ENCODE peak calls at places on chromosome 9, in nine cellular contexts. S is WTC11; O is KBM-7; V is gastrocnemius medialis; F is activated CD8-positive, alpha-beta T cell treated with anti-CD3 and anti-CD28 coated beads, Interleukin-2, amount 10 ng/mL, durations not matched to agents 7 days and 5 days; R is heart right ventricle; Z is stimulated activated CD4-positive, alpha-beta T cell treated with anti-CD3 and anti-CD28 coated beads, Interleukin-12 subunit alpha, Interleukin-12 subunit beta, amount 100 ng/mL, for 4 hours; Y is Right ventricle myocardium superior; G is HuH-7. M is an unnamed sample.

GRCh38 chr9:79559501-79560181 is 12.1 kb upstream of the TLE4 start:
- DNase-seq in Y (no peak), F (no peak), G (no peak), S (no peak), O (no peak), Z (no peak), V (no peak), R (no peak), M (no peak)

GRCh38 chr9:124079176-124079925 is 67.8 kb downstream of the LHX2 start:
- DNase-seq in R (no peak), S (no peak), G (no peak), F (no peak), O (no peak), Z (no peak), V (peak), Y (peak), M (peak)

GRCh38 chr9:116020801-116021200 is 132.8 kb upstream of the PAPPA start:
- DNase-seq in S (no peak), Y (no peak), F (no peak), V (no peak), R (no peak), O (no peak), G (no peak), Z (no peak), M (peak)

GRCh38 chr9:136120119-136120393 is 1.4 kb upstream of the TMEM250 start:
- DNase-seq in G (no peak), F (no peak), O (no peak), R (no peak), V (no peak), Z (no peak), Y (no peak), S (no peak), M (no peak)

GRCh38 chr9:99115947-99116543 is 11.1 kb downstream of the TGFBR1 start:
- DNase-seq in Z (no peak), O (no peak), Y (no peak), G (no peak), F (no peak), S (no peak), R (no peak), V (no peak), M (peak)

GRCh38 chr9:89408628-89409101 is 89.2 kb downstream of the SEMA4D start:
- DNase-seq in R (no peak), G (no peak), F (peak), Y (no peak), Z (peak), O (peak), S (no peak), V (no peak), M (no peak)

GRCh38 chr9:87554177-87554940 is 56.7 kb downstream of the DAPK1 start:
- DNase-seq in Z (no peak), O (peak), V (no peak), S (no peak), R (no peak), F (no peak), Y (no peak), G (no peak), M (no peak)

GRCh38 chr9:75086443-75087278 is 1.3 kb downstream of the NMRK1 start:
- DNase-seq in S (peak), V (no peak), O (no peak), R (no peak), F (no peak), Z (no peak), G (no peak), Y (peak), M (no peak)

GRCh38 chr9:116365056-116365471 is 211.5 kb downstream of the PAPPA start:
- DNase-seq in G (no peak), Y (peak), F (no peak), V (peak), R (peak), O (no peak), Z (no peak), S (no peak), M (peak)

GRCh38 chr9:130467371-130467770 is 22.6 kb downstream of the ASS1 start:
- DNase-seq in Y (no peak), Z (no peak), S (no peak), R (no peak), O (no peak), G (no peak), F (no peak), V (no peak), M (no peak)

GRCh38 chr9:21741151-21741550 is 61.3 kb upstream of the MTAP start:
- DNase-seq in S (no peak), O (no peak), F (no peak), Y (no peak), G (no peak), Z (no peak), V (no peak), R (no peak), M (peak)

GRCh38 chr9:35774907-35775635 is 16.3 kb upstream of the NPR2 start:
- DNase-seq in F (no peak), Y (no peak), G (no peak), R (no peak), Z (no peak), V (no peak), O (peak), S (peak), M (no peak)

GRCh38 chr9:89405832-89406231 is 87.5 kb downstream of the SECISBP2 start:
- DNase-seq in S (no peak), Y (peak), R (peak), G (no peak), Z (no peak), O (peak), V (no peak), F (no peak), M (no peak)

GRCh38 chr9:69200071-69200470 is 26.0 kb downstream of the TJP2 start:
- DNase-seq in F (no peak), G (no peak), Z (no peak), O (no peak), S (peak), V (no peak), R (no peak), Y (no peak), M (no peak)

GRCh38 chr9:37412431-37413151 is 9.9 kb upstream of the GRHPR start:
- DNase-seq in R (no peak), Y (no peak), V (no peak), F (no peak), O (no peak), G (no peak), Z (no peak), S (no peak), M (peak)

GRCh38 chr9:93154293-93154903 is 20.3 kb upstream of the NINJ1 start:
- DNase-seq in Z (no peak), Y (no peak), F (peak), G (peak), V (no peak), S (peak), R (no peak), O (peak), M (no peak)

GRCh38 chr9:121700165-121700830 is 48.9 kb downstream of the DAB2IP start:
- DNase-seq in G (no peak), F (peak), Z (no peak), O (no peak), R (peak), Y (peak), V (peak), S (peak), M (peak)

GRCh38 chr9:108980893-108981292 is 32.4 kb downstream of the CTNNAL1 start:
- DNase-seq in S (no peak), R (no peak), Z (no peak), F (no peak), G (no peak), Y (no peak), V (no peak), O (no peak), M (no peak)

GRCh38 chr9:84061613-84062205 is 81.1 kb downstream of the RMI1 start:
- DNase-seq in G (no peak), F (no peak), V (no peak), R (no peak), O (no peak), S (no peak), Y (no peak), Z (no peak), M (no peak)

GRCh38 chr9:13690595-13690994 is 411.1 kb upstream of the MPDZ start:
- DNase-seq in V (no peak), Y (no peak), O (no peak), F (no peak), S (no peak), Z (no peak), G (no peak), R (no peak), M (no peak)

GRCh38 chr9:108108802-108109448 is 619.4 kb upstream of the KLF4 start:
- DNase-seq in Z (no peak), O (no peak), Y (no peak), V (no peak), F (no peak), R (no peak), S (no peak), G (no peak), M (peak)

GRCh38 chr9:86990276-86990675 is 43.0 kb upstream of the GAS1 start:
- DNase-seq in V (no peak), R (no peak), F (no peak), S (no peak), Z (no peak), O (no peak), Y (no peak), G (no peak), M (no peak)

GRCh38 chr9:111661802-111662491 is 542 bp downstream of the GNG10 start:
- DNase-seq in F (peak), G (peak), O (no peak), Y (peak), S (peak), V (no peak), Z (peak), R (peak), M (peak)

GRCh38 chr9:96331236-96331947 is 29.4 kb upstream of the HSD17B3 start:
- DNase-seq in Z (no peak), R (no peak), G (no peak), V (no peak), Y (no peak), O (no peak), F (no peak), S (no peak), M (peak)

GRCh38 chr9:91166796-91167366 is 194.8 kb downstream of the AUH start:
- DNase-seq in R (no peak), Z (no peak), V (no peak), Y (no peak), G (no peak), S (no peak), O (no peak), F (no peak), M (no peak)

GRCh38 chr9:15268796-15269195 is 38.2 kb downstream of the TTC39B start:
- DNase-seq in R (no peak), S (no peak), O (no peak), Y (no peak), F (no peak), G (no peak), Z (no peak), V (no peak), M (no peak)

GRCh38 chr9:7592321-7593319 is 207.0 kb downstream of the DMAC1 start:
- DNase-seq in G (no peak), O (no peak), R (no peak), V (no peak), F (no peak), Z (no peak), S (no peak), Y (no peak), M (no peak)

GRCh38 chr9:124032247-124032646 is 20.7 kb downstream of the LHX2 start:
- DNase-seq in Y (no peak), G (no peak), F (no peak), S (peak), O (no peak), V (no peak), R (no peak), Z (no peak), M (no peak)

GRCh38 chr9:21995652-21996275 is 1.2 kb downstream of the CDKN2B-AS1 start:
- DNase-seq in Y (peak), R (peak), F (peak), G (no peak), Z (no peak), O (peak), V (no peak), S (peak), M (peak)

GRCh38 chr9:126534431-126535186 is 79.1 kb upstream of the LMX1B start:
- DNase-seq in Z (no peak), G (no peak), S (peak), V (no peak), O (no peak), F (no peak), R (no peak), Y (no peak), M (no peak)

GRCh38 chr9:136582977-136583735 is 37.3 kb upstream of the NOTCH1 start:
- DNase-seq in Y (peak), G (no peak), O (no peak), R (peak), S (no peak), F (no peak), V (no peak), Z (no peak), M (no peak)

GRCh38 chr9:2479056-2479565 is 142.5 kb upstream of the VLDLR start:
- DNase-seq in G (no peak), O (no peak), V (no peak), F (no peak), S (no peak), Y (no peak), R (no peak), Z (no peak), M (no peak)